ENCODE peak calls at places on chromosomes 7 and 10, in nine cellular contexts. O is GM23338, Z is mammary epithelial cell, G is colonic mucosa, M is heart right ventricle, V is hepatocyte, F is left ventricle myocardium inferior, R is lung, N is Peyer's patch. W is an unnamed sample.

GRCh38 chr10:30079423-30079822 is 20.0 kb upstream of the JCAD start:
- DNase-seq in O (no peak), Z (no peak), G (no peak), M (no peak), V (no peak), F (no peak), R (no peak), N (no peak), W (no peak)

GRCh38 chr7:16430133-16430532 is 8.8 kb upstream of the CRPPA start:
- DNase-seq in O (no peak), Z (peak; percentile 49), G (no peak), M (no peak), V (no peak), F (no peak), R (no peak), N (no peak), W (no peak)

GRCh38 chr10:62961951-62962523 is 145.9 kb upstream of the EGR2 start:
- DNase-seq in O (no peak), Z (no peak), G (no peak), M (no peak), V (no peak), F (no peak), R (no peak), N (no peak), W (no peak)

GRCh38 chr10:132319853-132320669 is 11.9 kb upstream of the LRRC27 start:
- DNase-seq in O (no peak), Z (peak; percentile 74), G (no peak), M (no peak), V (peak; percentile 62), F (no peak), R (no peak), N (no peak), W (no peak)

GRCh38 chr10:866577-866941 is 64.9 kb downstream of the LARP4B start:
- DNase-seq in O (no peak), Z (no peak), G (no peak), M (no peak), V (no peak), F (no peak), R (no peak), N (no peak), W (no peak)

GRCh38 chr7:7099584-7100014 is 82.7 kb upstream of the C1GALT1 start:
- DNase-seq in O (peak; percentile 99), Z (peak; percentile 89), G (peak; percentile 51), M (peak; percentile 44), V (peak; percentile 92), F (peak; percentile 65), R (peak; percentile 84), N (no peak), W (peak; percentile 73)

GRCh38 chr7:113710310-113711106 is 208.3 kb downstream of the PPP1R3A start:
- DNase-seq in O (peak; percentile 94), Z (peak; percentile 72), G (peak; percentile 57), M (no peak), V (peak; percentile 88), F (no peak), R (peak; percentile 52), N (no peak), W (no peak)

GRCh38 chr7:64544010-64544409 is 18.9 kb downstream of the ZNF680 start:
- DNase-seq in O (no peak), Z (no peak), G (no peak), M (no peak), V (no peak), F (no peak), R (no peak), N (no peak), W (no peak)

GRCh38 chr10:72173635-72174296 is 42.0 kb upstream of the ANAPC16 start:
- DNase-seq in O (no peak), Z (no peak), G (no peak), M (no peak), V (peak; percentile 6), F (no peak), R (no peak), N (no peak), W (no peak)

DNA sequence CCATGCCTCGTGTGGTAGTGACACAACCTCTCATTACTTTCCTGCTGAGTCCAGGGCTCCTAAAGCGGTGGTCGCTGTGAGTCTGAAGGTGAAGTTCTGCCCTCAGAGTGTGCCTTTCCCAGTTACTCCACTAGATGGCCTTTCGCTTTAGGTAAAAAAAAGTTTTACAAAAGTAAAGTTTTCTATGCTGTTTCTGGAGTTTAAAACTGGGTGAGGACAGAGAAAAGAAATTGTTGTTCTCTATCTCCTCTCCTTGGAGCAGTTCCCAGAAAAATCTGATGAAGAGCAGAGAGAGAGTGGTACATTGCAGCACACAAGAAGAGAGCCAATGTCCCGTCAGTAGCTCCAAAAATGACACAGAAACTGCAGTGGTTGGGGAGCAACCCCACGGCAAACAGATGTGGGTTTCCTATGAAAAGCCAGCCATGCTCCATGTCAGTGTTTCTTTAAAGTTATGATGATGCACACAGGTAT is 257.1 kb downstream of the GLI3 start:
- DNase-seq in O (peak; percentile 84), Z (no peak), G (no peak), M (no peak), V (peak; percentile 63), F (no peak), R (no peak), N (no peak), W (no peak)
- TF ChIP-seq CTCF in O (peak; percentile 64), Z (peak; percentile 76), G (peak; percentile 54), M (peak; percentile 67), V (peak; percentile 75), F (peak; percentile 83), R (peak; percentile 13), N (peak; percentile 37), W (peak; percentile 67)

DNA sequence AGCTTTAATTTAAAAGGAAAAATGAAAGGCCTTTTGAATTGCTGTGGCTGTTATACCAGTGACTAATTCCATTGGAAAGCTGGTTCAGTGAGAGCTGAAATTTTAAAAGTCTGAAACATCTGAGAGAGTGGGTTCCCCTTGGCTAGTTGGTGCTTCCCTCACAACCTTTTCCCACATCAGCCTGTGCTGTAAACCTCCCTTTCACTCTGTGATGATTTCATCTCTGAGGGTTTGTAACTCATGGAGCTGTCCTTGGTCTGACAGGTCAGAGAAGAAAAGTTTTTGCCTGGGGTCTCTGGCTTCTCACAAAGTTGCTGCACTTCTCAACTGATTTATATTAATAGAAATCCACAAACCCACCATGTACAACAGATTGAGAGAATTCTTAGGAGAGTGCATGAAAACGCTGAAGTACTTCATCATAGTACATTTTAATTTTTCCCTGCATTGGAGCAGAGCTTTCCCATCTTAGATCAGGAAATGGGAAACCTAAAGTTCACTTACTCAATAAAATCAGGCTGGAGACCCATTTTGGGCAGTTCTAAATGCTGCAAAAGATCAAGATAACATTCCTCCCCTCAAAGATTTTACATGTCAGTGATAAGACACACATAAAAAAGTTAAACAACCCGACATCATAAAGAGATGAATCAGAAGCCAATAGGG is 157.1 kb upstream of the MKLN1 start:
- DNase-seq in O (no peak), Z (no peak), G (no peak), M (no peak), V (peak; percentile 9), F (no peak), R (no peak), N (no peak), W (no peak)
- H3K4me1 ChIP-seq in O (no peaks in the 10 kb centered on the region), Z (no peaks in the 10 kb centered on the region), G (no peaks in the 10 kb centered on the region), M (no peaks in the 10 kb centered on the region), V (no peaks in the 10 kb centered on the region), F (no peaks in the 10 kb centered on the region), R (no peaks in the 10 kb centered on the region), N (no peaks in the 10 kb centered on the region), W (no peaks in the 10 kb centered on the region)

DNA sequence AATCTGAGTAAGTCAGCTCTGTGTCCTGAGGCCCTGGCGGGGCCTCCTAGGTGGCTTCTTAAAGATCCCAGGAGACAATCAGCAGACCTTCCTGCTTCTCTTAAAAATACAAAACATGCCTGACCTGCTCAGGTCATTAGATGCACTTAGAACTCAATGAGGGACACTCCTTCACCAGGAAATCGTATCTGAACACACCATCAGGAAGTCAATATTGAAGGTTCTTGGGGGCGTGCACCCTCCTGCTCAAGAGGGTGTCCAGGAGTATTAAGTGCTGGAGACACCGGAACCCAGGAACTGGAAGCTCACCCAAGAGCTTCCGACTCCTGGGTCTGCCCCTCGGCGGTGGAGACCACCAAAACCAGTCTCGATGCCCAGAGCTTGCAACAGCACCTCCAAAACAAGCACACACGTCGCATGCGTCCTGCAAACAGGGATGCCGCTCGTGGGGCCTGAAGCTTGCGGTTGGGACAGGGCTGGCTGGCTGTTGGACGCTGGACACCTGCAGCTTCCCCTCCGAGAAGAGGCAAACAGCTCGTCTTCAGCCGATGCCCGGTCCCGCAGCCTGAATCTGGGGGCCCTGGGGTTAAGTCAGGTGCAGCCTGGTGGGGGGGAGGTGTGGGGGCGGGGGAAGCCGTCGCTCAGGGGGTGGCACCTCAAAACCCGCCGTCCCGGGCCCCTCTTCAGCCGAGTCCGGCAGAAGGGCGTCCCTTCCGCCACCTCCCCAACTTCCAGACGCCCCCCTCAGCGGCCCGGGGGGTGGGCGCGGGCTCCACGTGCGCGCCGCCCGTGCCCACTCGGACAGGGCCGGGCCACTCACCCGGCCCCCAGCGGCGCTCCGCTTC is 722 bp downstream of the RAPGEF5 start:
- DNase-seq in O (peak; percentile 56), Z (peak; percentile 16), G (peak; percentile 63), M (no peak), V (peak; percentile 38), F (no peak), R (no peak), N (peak; percentile 62), W (no peak)
- H3K4me3 ChIP-seq in O (peak overlapping the region; percentile 68), Z (peak overlapping the region; percentile 66), G (peak overlapping the region; percentile 56), M (peak overlapping the region; percentile 21), V (peak overlapping the region; percentile 49), F (peak overlapping the region; percentile 67), R (peak overlapping the region; percentile 34), N (peak overlapping the region; percentile 74), W (peak overlapping the region; percentile 33)

DNA sequence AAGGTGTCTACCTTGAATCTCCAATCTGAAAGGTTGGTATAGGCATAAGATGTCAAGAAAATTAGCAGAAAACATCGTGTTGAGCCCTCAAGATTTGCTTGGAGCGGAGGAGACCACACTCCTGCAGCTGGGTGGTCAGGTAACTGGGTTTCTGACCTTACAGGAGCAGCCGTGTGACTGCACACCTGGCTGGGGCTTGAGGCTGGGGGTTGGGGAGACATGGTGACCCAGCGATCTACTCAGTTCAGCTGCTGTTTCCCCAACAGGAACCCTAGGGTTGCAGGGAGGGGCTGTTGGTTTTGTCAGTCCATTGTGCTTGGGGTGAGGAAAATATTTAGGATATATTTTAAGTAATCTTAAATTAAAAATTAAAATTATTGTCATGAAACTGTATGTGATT is 147.0 kb upstream of the ZNF32 start:
- DNase-seq in O (no peak), Z (no peak), G (no peak), M (no peak), V (no peak), F (no peak), R (no peak), N (no peak), W (no peak)
- TF ChIP-seq CTCF in O (no peak), Z (no peak), G (no peak), M (no peak), V (no peak), F (no peak), R (no peak), N (no peak), W (no peak)

W was measured in tibial artery.